ENCODE peak calls at places on chromosomes 4 and X, in nine cellular contexts. One of them, this sample, is unnamed.

GRCh38 chr4:165170819-165171218 is 36.5 kb upstream of the KLHL2 start:
- DNase-seq in KG1: no peak
- DNase-seq in adrenal gland: no peak
- DNase-seq in CD8-positive, alpha-beta memory T cell: no peak
- DNase-seq in tibial artery: no peak
- DNase-seq in fibroblast of lung: no peak
- DNase-seq in kidney epithelial cell: no peak
- DNase-seq in T-cell: no peak
- DNase-seq in upper lobe of right lung: no peak
- DNase-seq in this sample: no peak

GRCh38 chrX:54452920-54453319 is 12.7 kb downstream of the TSR2 start:
- DNase-seq in KG1: no peak
- DNase-seq in adrenal gland: no peak
- DNase-seq in CD8-positive, alpha-beta memory T cell: no peak
- DNase-seq in tibial artery: no peak
- DNase-seq in fibroblast of lung: peak
- DNase-seq in kidney epithelial cell: no peak
- DNase-seq in T-cell: no peak
- DNase-seq in upper lobe of right lung: no peak
- DNase-seq in this sample: no peak

GRCh38 chr4:65508169-65508568 is 162.1 kb downstream of the EPHA5 start:
- DNase-seq in KG1: no peak
- DNase-seq in adrenal gland: no peak
- DNase-seq in CD8-positive, alpha-beta memory T cell: no peak
- DNase-seq in tibial artery: no peak
- DNase-seq in fibroblast of lung: peak
- DNase-seq in kidney epithelial cell: peak
- DNase-seq in T-cell: no peak
- DNase-seq in upper lobe of right lung: no peak
- DNase-seq in this sample: no peak

GRCh38 chrX:20974326-20974725 is 399.9 kb upstream of the CNKSR2 start:
- DNase-seq in KG1: no peak
- DNase-seq in adrenal gland: no peak
- DNase-seq in CD8-positive, alpha-beta memory T cell: no peak
- DNase-seq in tibial artery: no peak
- DNase-seq in fibroblast of lung: peak
- DNase-seq in kidney epithelial cell: no peak
- DNase-seq in T-cell: no peak
- DNase-seq in upper lobe of right lung: no peak
- DNase-seq in this sample: no peak

GRCh38 chr4:7632341-7632740 is 197.6 kb upstream of the PSAPL1 start:
- DNase-seq in KG1: no peak
- DNase-seq in adrenal gland: no peak
- DNase-seq in CD8-positive, alpha-beta memory T cell: no peak
- DNase-seq in tibial artery: no peak
- DNase-seq in fibroblast of lung: no peak
- DNase-seq in kidney epithelial cell: no peak
- DNase-seq in T-cell: no peak
- DNase-seq in upper lobe of right lung: no peak
- DNase-seq in this sample: no peak

GRCh38 chr4:81257021-81257420 is 42.0 kb upstream of the PRKG2 start:
- DNase-seq in KG1: no peak
- DNase-seq in adrenal gland: no peak
- DNase-seq in CD8-positive, alpha-beta memory T cell: no peak
- DNase-seq in tibial artery: no peak
- DNase-seq in fibroblast of lung: peak
- DNase-seq in kidney epithelial cell: no peak
- DNase-seq in T-cell: no peak
- DNase-seq in upper lobe of right lung: no peak
- DNase-seq in this sample: no peak

GRCh38 chr4:87592124-87592523 is 16.2 kb upstream of the DSPP start:
- DNase-seq in KG1: no peak
- DNase-seq in adrenal gland: no peak
- DNase-seq in CD8-positive, alpha-beta memory T cell: no peak
- DNase-seq in tibial artery: no peak
- DNase-seq in fibroblast of lung: no peak
- DNase-seq in kidney epithelial cell: no peak
- DNase-seq in T-cell: no peak
- DNase-seq in upper lobe of right lung: no peak
- DNase-seq in this sample: no peak

GRCh38 chrX:66074920-66075879 is 35.3 kb upstream of the VSIG4 start:
- DNase-seq in KG1: peak
- DNase-seq in adrenal gland: peak
- DNase-seq in CD8-positive, alpha-beta memory T cell: peak
- DNase-seq in tibial artery: peak
- DNase-seq in fibroblast of lung: no peak
- DNase-seq in kidney epithelial cell: no peak
- DNase-seq in T-cell: peak
- DNase-seq in upper lobe of right lung: no peak
- DNase-seq in this sample: peak

GRCh38 chr4:182929296-182929695 is 12.1 kb upstream of the DCTD start:
- DNase-seq in KG1: no peak
- DNase-seq in adrenal gland: no peak
- DNase-seq in CD8-positive, alpha-beta memory T cell: no peak
- DNase-seq in tibial artery: no peak
- DNase-seq in fibroblast of lung: peak
- DNase-seq in kidney epithelial cell: peak
- DNase-seq in T-cell: no peak
- DNase-seq in upper lobe of right lung: no peak
- DNase-seq in this sample: no peak

This sample was measured in left lung.